ENCODE peak calls at places on chromosomes 7 and 10, in four cellular contexts. O is WTC11; F is stimulated activated CD4-positive, alpha-beta T cell treated with anti-CD3 and anti-CD28 coated beads, Interleukin-2, amount 100 ng/mL, for 24 hours; E is HTR-8/SVneo. P is an unnamed sample.

GRCh38 chr7:80749270-80749669 is 110.8 kb downstream of the CD36 start:
- DNase-seq in F (no peak), O (no peak), E (no peak), P (no peak)

GRCh38 chr7:100683659-100684533 is 10.2 kb downstream of the GIGYF1 start:
- DNase-seq in F (no peak), E (no peak), O (no peak), P (no peak)

GRCh38 chr10:74058071-74058470 is 60.2 kb downstream of the VCL start:
- DNase-seq in E (no peak), F (no peak), O (no peak), P (no peak)

GRCh38 chr10:71675295-71675970 is 44.1 kb downstream of the C10orf105 start:
- DNase-seq in F (no peak), O (no peak), E (no peak), P (no peak)

GRCh38 chr7:45072131-45073030 is 16.4 kb downstream of the NACAD start:
- DNase-seq in F (no peak), E (no peak), O (no peak), P (no peak)

GRCh38 chr7:86558680-86559079 is 85.0 kb upstream of the GRM3 start:
- DNase-seq in F (no peak), O (no peak), E (no peak), P (peak)

GRCh38 chr10:131816941-131817700 is 83.7 kb upstream of the PPP2R2D start:
- DNase-seq in F (no peak), O (no peak), E (no peak), P (no peak)

GRCh38 chr10:100333821-100334469 is 3.9 kb upstream of the PKD2L1 start:
- DNase-seq in F (no peak), O (no peak), E (no peak), P (no peak)

GRCh38 chr7:47580175-47580701 is 1.7 kb downstream of the TNS3 start:
- DNase-seq in E (no peak), O (no peak), F (no peak), P (peak)